ENCODE peak calls at places on chromosomes 12 and 14, in nine cellular contexts. P is nucleus accumbens, E is mesothelial cell of epicardium, Z is left colon, L is activated T-helper 1 cell treated with Interleukin-2 at 50 U/mL for 16 hours, X is EL, C is fibroblast of gingiva, I is Ammon's horn, U is heart right ventricle. Y is an unnamed sample.

GRCh38 chr12:123363385-123363742 is 1.3 kb downstream of the SBNO1 start:
- DNase-seq in I (peak), P (no peak), E (no peak), Z (no peak), C (no peak), U (no peak), L (no peak), X (peak), Y (no peak)

GRCh38 chr14:54220122-54220691 is 176.6 kb upstream of the CDKN3 start:
- DNase-seq in X (peak), U (peak), Z (no peak), C (no peak), P (no peak), I (no peak), L (no peak), E (no peak), Y (no peak)

GRCh38 chr12:119446459-119446858 is 111.9 kb downstream of the CCDC60 start:
- DNase-seq in C (no peak), I (peak), Z (no peak), L (no peak), E (no peak), X (peak), P (no peak), U (no peak), Y (peak)

GRCh38 chr14:23708343-23708742 is 72.2 kb downstream of the DHRS2 start:
- DNase-seq in I (no peak), L (no peak), P (no peak), Z (no peak), C (no peak), X (no peak), E (no peak), U (no peak), Y (no peak)

GRCh38 chr14:50775357-50775756 is 55.6 kb downstream of the NIN start:
- DNase-seq in L (no peak), I (no peak), P (no peak), C (peak), U (no peak), Z (no peak), E (no peak), X (peak), Y (peak)

GRCh38 chr12:112149596-112149995 is 24.2 kb downstream of the TRAFD1 start:
- DNase-seq in X (no peak), C (no peak), E (no peak), Z (no peak), U (no peak), P (no peak), L (no peak), I (no peak), Y (no peak)

GRCh38 chr12:132955094-132955932 is 793 bp downstream of the ZNF605 start:
- DNase-seq in L (no peak), C (peak), E (peak), Z (peak), P (peak), X (peak), I (peak), U (peak), Y (peak)

GRCh38 chr12:45350861-45351260 is 135.0 kb downstream of the ANO6 start:
- DNase-seq in I (no peak), Z (no peak), C (peak), U (no peak), P (no peak), X (peak), L (no peak), E (no peak), Y (peak)

GRCh38 chr14:81162941-81163340 is 57.8 kb downstream of the GTF2A1 start:
- DNase-seq in I (no peak), C (no peak), E (no peak), Z (no peak), U (no peak), P (no peak), X (peak), L (no peak), Y (no peak)

GRCh38 chr12:94098466-94098865 is 49.9 kb upstream of the PLXNC1 start:
- DNase-seq in X (peak), U (no peak), L (no peak), C (peak), P (no peak), I (no peak), Z (no peak), E (no peak), Y (peak)

GRCh38 chr12:24360461-24360860 is 411.0 kb upstream of the SOX5 start:
- DNase-seq in Z (no peak), L (no peak), P (no peak), X (no peak), U (no peak), E (no peak), I (no peak), C (no peak), Y (no peak)

GRCh38 chr12:24560867-24561266 is 388.0 kb downstream of the BCAT1 start:
- DNase-seq in E (no peak), Z (no peak), L (no peak), P (no peak), C (no peak), I (peak), U (no peak), X (no peak), Y (no peak)

GRCh38 chr12:52148541-52149181 is 43.2 kb downstream of the KRT80 start:
- DNase-seq in P (no peak), I (no peak), C (no peak), X (no peak), E (no peak), U (no peak), Z (peak), L (no peak), Y (no peak)

GRCh38 chr14:100849432-100849831 is 23.5 kb downstream of the MEG3 start:
- DNase-seq in Z (no peak), E (no peak), L (no peak), X (peak), U (no peak), C (no peak), P (no peak), I (no peak), Y (no peak)

GRCh38 chr12:5335059-5335458 is 96.8 kb upstream of the NTF3 start:
- DNase-seq in E (no peak), U (no peak), L (no peak), C (no peak), P (no peak), Z (no peak), I (no peak), X (peak), Y (peak)

GRCh38 chr14:55578511-55578910 is 1.5 kb upstream of the KTN1 start:
- DNase-seq in I (no peak), U (no peak), X (no peak), C (peak), Z (no peak), L (no peak), E (no peak), P (no peak), Y (no peak)

GRCh38 chr14:73059326-73059725 is 992 bp downstream of the RBM25 start:
- DNase-seq in L (no peak), P (no peak), U (no peak), X (peak), E (no peak), I (peak), C (peak), Z (no peak), Y (peak)

Y was measured in stromal cell of bone marrow.